ENCODE peak calls at places on chromosomes 11 and 22, in four cellular contexts. T is breast epithelium, I is OCI-M1, Q is NCI-H69. M is an unnamed sample.

GRCh38 chr22:43100223-43100622 is 10.3 kb upstream of the BIK start:
- DNase-seq in T (no peak), I (no peak), Q (no peak), M (no peak)

GRCh38 chr22:23180893-23181762 is 819 bp downstream of the BCR start:
- DNase-seq in T (no peak), I (no peak), Q (peak; percentile 77), M (no peak)

GRCh38 chr11:7571640-7572000 is 57.8 kb downstream of the PPFIBP2 start:
- DNase-seq in T (peak; percentile 76), I (peak; percentile 70), Q (peak; percentile 85), M (no peak)

GRCh38 chr11:8032122-8032521 is 45.0 kb downstream of the EIF3F start:
- DNase-seq in T (no peak), I (no peak), Q (no peak), M (no peak)

GRCh38 chr22:47369020-47369419 is 606.6 kb downstream of the TBC1D22A start:
- DNase-seq in T (no peak), I (no peak), Q (no peak), M (no peak)

GRCh38 chr11:114284021-114284420 is 12.2 kb upstream of the NNMT start:
- DNase-seq in T (no peak), I (no peak), Q (peak; percentile 96), M (no peak)

GRCh38 chr11:57662893-57663292 is 5.0 kb upstream of the ZDHHC5 start:
- DNase-seq in T (no peak), I (peak; percentile 51), Q (no peak), M (no peak)

GRCh38 chr11:86608251-86608799 is 64.1 kb downstream of the ME3 start:
- DNase-seq in T (peak; percentile 73), I (peak; percentile 98), Q (peak; percentile 89), M (no peak)

GRCh38 chr11:116078101-116078561 is 573.9 kb upstream of the CADM1 start:
- DNase-seq in T (no peak), I (no peak), Q (peak; percentile 55), M (no peak)

GRCh38 chr22:43867839-43868652 is 5.7 kb upstream of the SULT4A1 start:
- DNase-seq in T (peak; percentile 61), I (peak; percentile 68), Q (no peak), M (no peak)

GRCh38 chr11:130096042-130096441 is 26.3 kb downstream of the APLP2 start:
- DNase-seq in T (no peak), I (no peak), Q (no peak), M (no peak)

GRCh38 chr22:27074016-27074415 is 416.6 kb downstream of the MIAT start:
- DNase-seq in T (no peak), I (no peak), Q (no peak), M (no peak)

GRCh38 chr22:27122561-27122960 is 465.2 kb downstream of the MIAT start:
- DNase-seq in T (no peak), I (no peak), Q (peak; percentile 26), M (no peak)

GRCh38 chr22:50621491-50621880 is 6.5 kb downstream of the ARSA start:
- DNase-seq in T (no peak), I (peak; percentile 75), Q (peak; percentile 51), M (no peak)

GRCh38 chr11:33620423-33621120 is 80.1 kb downstream of the C11orf91 start:
- DNase-seq in T (no peak), I (no peak), Q (peak; percentile 96), M (no peak)

GRCh38 chr11:63710476-63711217 is 29.3 kb downstream of the RTN3 start:
- DNase-seq in T (no peak), I (peak; percentile 87), Q (no peak), M (no peak)